ENCODE peak calls at places on chromosomes 7 and 10, in ten cellular contexts. H, V, O, C, E, N, U, M, I and D are unnamed samples.

GRCh38 chr10:97539523-97540200 is 32.9 kb upstream of the ANKRD2 start:
- DNase-seq in E (peak; percentile 91), M (no peak), U (no peak), I (no peak), O (no peak), N (no peak), V (peak; percentile 77), C (peak; percentile 75), H (peak; percentile 34), D (peak; percentile 92)

GRCh38 chr10:117537436-117537903 is 5.1 kb upstream of the EMX2 start:
- DNase-seq in E (no peak), U (no peak), N (no peak), M (no peak), C (peak; percentile 76), O (no peak), H (peak; percentile 44), V (no peak), I (no peak), D (no peak)

GRCh38 chr7:116439856-116440549 is 59.5 kb upstream of the CAV2 start:
- DNase-seq in M (no peak), U (no peak), H (no peak), I (no peak), V (no peak), E (peak; percentile 51), C (no peak), N (no peak), O (no peak), D (no peak)

GRCh38 chr10:29858352-29859267 is 200.8 kb downstream of the JCAD start:
- DNase-seq in V (peak; percentile 87), N (no peak), I (peak; percentile 73), U (no peak), H (peak; percentile 67), M (peak; percentile 34), O (no peak), E (peak; percentile 85), C (peak; percentile 63), D (peak; percentile 72)

GRCh38 chr7:34107306-34107705 is 202.0 kb downstream of the BMPER start:
- DNase-seq in N (no peak), E (peak; percentile 80), V (peak; percentile 44), M (no peak), C (peak; percentile 29), U (no peak), H (no peak), I (no peak), O (no peak), D (peak; percentile 92)

GRCh38 chr10:88913157-88913556 is 33.1 kb downstream of the STAMBPL1 start:
- DNase-seq in C (no peak), E (no peak), M (no peak), O (no peak), I (no peak), U (no peak), H (no peak), V (no peak), N (no peak), D (peak; percentile 79)

GRCh38 chr7:15832996-15833395 is 146.5 kb upstream of the MEOX2 start:
- DNase-seq in I (peak; percentile 69), M (no peak), N (no peak), E (no peak), V (no peak), O (no peak), U (no peak), C (no peak), H (peak; percentile 60), D (peak; percentile 53)

GRCh38 chr10:71728218-71728737 is 8.7 kb upstream of the C10orf105 start:
- DNase-seq in C (no peak), O (no peak), V (no peak), M (no peak), N (no peak), I (no peak), U (no peak), E (no peak), H (no peak), D (no peak)

GRCh38 chr10:54203426-54203825 is 597.6 kb downstream of the PCDH15 start:
- DNase-seq in V (no peak), I (no peak), H (no peak), N (no peak), U (no peak), O (no peak), C (no peak), E (no peak), M (no peak), D (no peak)

GRCh38 chr7:50119815-50120637 is 27.0 kb upstream of the ZPBP start:
- DNase-seq in V (no peak), M (peak; percentile 21), E (no peak), N (no peak), I (no peak), U (peak; percentile 18), O (no peak), C (no peak), H (no peak), D (no peak)

GRCh38 chr7:29940199-29940598 is 49.4 kb downstream of the SCRN1 start:
- DNase-seq in V (no peak), C (no peak), E (no peak), I (no peak), N (no peak), M (no peak), O (no peak), U (no peak), H (no peak), D (peak; percentile 52)

GRCh38 chr7:1575809-1576208 is 6.0 kb upstream of the PSMG3 start:
- DNase-seq in U (no peak), C (no peak), V (no peak), E (no peak), I (no peak), H (no peak), N (no peak), M (no peak), O (no peak), D (no peak)

GRCh38 chr10:20313665-20314064 is 497.4 kb downstream of the PLXDC2 start:
- DNase-seq in E (no peak), I (no peak), V (no peak), N (no peak), M (no peak), U (no peak), H (no peak), C (no peak), O (no peak), D (no peak)

GRCh38 chr10:14369881-14370280 is 39.2 kb upstream of the FRMD4A start:
- DNase-seq in V (no peak), C (no peak), U (no peak), H (no peak), E (no peak), I (no peak), N (no peak), M (no peak), O (no peak), D (no peak)

GRCh38 chr7:39696631-39697030 is 73.3 kb downstream of the RALA start:
- DNase-seq in I (no peak), U (no peak), O (no peak), V (no peak), N (no peak), C (no peak), H (no peak), E (no peak), M (no peak), D (no peak)

GRCh38 chr7:133676805-133677370 is 424.0 kb downstream of the EXOC4 start:
- DNase-seq in H (no peak), I (no peak), U (no peak), C (no peak), M (no peak), N (no peak), E (peak; percentile 67), V (no peak), O (no peak), D (peak; percentile 25)

GRCh38 chr10:23418051-23418681 is 20.7 kb upstream of the OTUD1 start:
- DNase-seq in M (no peak), U (no peak), N (no peak), V (no peak), H (no peak), I (no peak), E (no peak), C (no peak), O (no peak), D (no peak)

GRCh38 chr10:132452651-132453469 is 55.9 kb downstream of the PWWP2B start:
- DNase-seq in M (peak; percentile 49), U (peak; percentile 91), H (peak; percentile 88), E (peak; percentile 48), N (peak; percentile 56), V (peak; percentile 52), O (no peak), I (peak; percentile 92), C (peak; percentile 85), D (peak; percentile 34)
- H3K4me3 ChIP-seq in M (peak overlapping the region; percentile 41), U (peak overlapping the region; percentile 20), H (peak overlapping the region; percentile 10), E (peak overlapping the region; percentile 20), N (peak overlapping the region; percentile 39), V (no peak overlapping the region), O (no peak overlapping the region), I (peak overlapping the region; percentile 6), C (no peak overlapping the region), D (no peak overlapping the region)

GRCh38 chr7:157136372-157136771 is 2.4 kb upstream of the UBE3C start:
- DNase-seq in E (peak; percentile 82), V (peak; percentile 86), U (no peak), I (no peak), O (no peak), H (no peak), C (no peak), N (no peak), M (peak; percentile 49), D (peak; percentile 89)
- TF ChIP-seq CTCF in E (peak; percentile 22), V (peak; percentile 29), U (no peak), I (no peak), O (no peak), H (no peak), C (no peak), N (no peak), M (peak; percentile 26), D (peak; percentile 38)

GRCh38 chr10:101130984-101131961 is at the start of gene TLX1:
- DNase-seq in H (peak; percentile 38), C (no peak), E (no peak), V (no peak), M (no peak), U (no peak), I (no peak), O (no peak), N (no peak), D (no peak)
- H3K4me3 ChIP-seq in H (peak within 1 kb of the TSS; percentile 36), C (peak within 1 kb of the TSS; percentile 2), E (no peak within 1 kb of the TSS), V (no peak within 1 kb of the TSS), M (peak within 1 kb of the TSS; percentile 47), U (peak within 1 kb of the TSS; percentile 35), I (peak within 1 kb of the TSS; percentile 34), O (peak within 1 kb of the TSS; percentile 39), N (peak within 1 kb of the TSS; percentile 33), D (no peak within 1 kb of the TSS)

GRCh38 chr10:104120061-104120460 is 1.9 kb upstream of the SFR1 start:
- DNase-seq in V (peak; percentile 24), O (no peak), I (no peak), E (no peak), U (no peak), C (no peak), H (no peak), N (no peak), M (no peak), D (no peak)

GRCh38 chr10:104120512-104120902 is 1.5 kb upstream of the SFR1 start:
- DNase-seq in U (no peak), I (no peak), H (no peak), E (no peak), M (no peak), N (no peak), C (no peak), O (no peak), V (no peak), D (no peak)

GRCh38 chr10:104122273-104123107 is 519 bp downstream of the SFR1 start:
- DNase-seq in E (no peak), O (no peak), M (no peak), U (no peak), C (no peak), V (peak; percentile 28), H (no peak), I (no peak), N (no peak), D (no peak)

GRCh38 chr10:104120903-104121484 is 977 bp upstream of the SFR1 start:
- DNase-seq in U (peak; percentile 71), I (peak; percentile 86), O (peak; percentile 98), C (peak; percentile 93), V (peak; percentile 96), N (peak; percentile 74), M (peak; percentile 87), H (peak; percentile 84), E (peak; percentile 95), D (peak; percentile 96)

GRCh38 chr10:104121485-104122272 is at the start of gene SFR1:
- DNase-seq in E (peak; percentile 99), V (peak; percentile 99), C (peak; percentile 99), H (peak; percentile 99), N (peak; percentile 99), I (peak; percentile 99), U (peak; percentile 99), M (peak; percentile 95), O (peak; percentile 98), D (peak; percentile 96)
- TF ChIP-seq CTCF in E (peak; percentile 32), V (peak; percentile 51), C (peak; percentile 49), H (peak; percentile 56), N (peak; percentile 76), I (peak; percentile 84), U (peak; percentile 50), M (peak; percentile 90), O (peak; percentile 50), D (peak; percentile 30)